ENCODE peak calls at places on chromosomes 7 and 10, in ten cellular contexts. C, J, F, W, D, P, I, X, L and E are unnamed samples.

GRCh38 chr7:51351661-51352060 is 35.1 kb upstream of the COBL start:
- DNase-seq in C (no peak), J (no peak), F (no peak), W (no peak), D (no peak), P (no peak), I (no peak), X (no peak), L (peak; percentile 19), E (no peak)

GRCh38 chr7:130886438-130887135 is 152.6 kb upstream of the KLF14 start:
- DNase-seq in C (no peak), J (no peak), F (no peak), W (peak; percentile 6), D (no peak), P (no peak), I (no peak), X (no peak), L (no peak), E (no peak)

GRCh38 chr7:102029616-102030015 is 212.2 kb downstream of the CUX1 start:
- DNase-seq in C (no peak), J (no peak), F (no peak), W (no peak), D (no peak), P (no peak), I (no peak), X (no peak), L (no peak), E (no peak)

GRCh38 chr7:44548893-44549292 is 7.8 kb upstream of the NPC1L1 start:
- DNase-seq in C (no peak), J (no peak), F (no peak), W (no peak), D (no peak), P (no peak), I (no peak), X (peak; percentile 64), L (no peak), E (no peak)

GRCh38 chr7:150473902-150474301 is 23.5 kb downstream of the GIMAP8 start:
- DNase-seq in C (no peak), J (no peak), F (no peak), W (no peak), D (no peak), P (no peak), I (no peak), X (no peak), L (no peak), E (no peak)

GRCh38 chr10:72593963-72594362 is 31.9 kb downstream of the MICU1 start:
- DNase-seq in C (no peak), J (no peak), F (no peak), W (no peak), D (no peak), P (no peak), I (no peak), X (no peak), L (no peak), E (no peak)

GRCh38 chr10:65891073-65891981 is 1034.5 kb upstream of the LRRTM3 start:
- DNase-seq in C (no peak), J (no peak), F (no peak), W (no peak), D (no peak), P (no peak), I (no peak), X (peak; percentile 67), L (no peak), E (no peak)

GRCh38 chr7:137096607-137097006 is 228.2 kb downstream of the CHRM2 start:
- DNase-seq in C (no peak), J (no peak), F (no peak), W (no peak), D (peak; percentile 71), P (no peak), I (no peak), X (no peak), L (no peak), E (peak; percentile 48)

GRCh38 chr10:88194041-88194887 is 330.8 kb downstream of the PTEN start:
- DNase-seq in C (no peak), J (peak; percentile 22), F (no peak), W (no peak), D (no peak), P (no peak), I (no peak), X (peak; percentile 48), L (peak; percentile 16), E (no peak)

GRCh38 chr7:81676105-81676811 is 93.6 kb downstream of the HGF start:
- DNase-seq in C (no peak), J (no peak), F (no peak), W (no peak), D (no peak), P (no peak), I (no peak), X (no peak), L (peak; percentile 41), E (no peak)

GRCh38 chr7:154287370-154287769 is 235.2 kb downstream of the DPP6 start:
- DNase-seq in C (no peak), J (no peak), F (no peak), W (no peak), D (no peak), P (no peak), I (no peak), X (no peak), L (no peak), E (no peak)

GRCh38 chr10:127649642-127650041 is 87.3 kb upstream of the FOXI2 start:
- DNase-seq in C (no peak), J (no peak), F (no peak), W (peak; percentile 74), D (no peak), P (no peak), I (no peak), X (no peak), L (no peak), E (no peak)

GRCh38 chr10:130301026-130301892 is 165.1 kb downstream of the GLRX3 start:
- DNase-seq in C (no peak), J (peak; percentile 32), F (peak; percentile 16), W (no peak), D (no peak), P (peak; percentile 66), I (no peak), X (no peak), L (peak; percentile 74), E (no peak)

DNA sequence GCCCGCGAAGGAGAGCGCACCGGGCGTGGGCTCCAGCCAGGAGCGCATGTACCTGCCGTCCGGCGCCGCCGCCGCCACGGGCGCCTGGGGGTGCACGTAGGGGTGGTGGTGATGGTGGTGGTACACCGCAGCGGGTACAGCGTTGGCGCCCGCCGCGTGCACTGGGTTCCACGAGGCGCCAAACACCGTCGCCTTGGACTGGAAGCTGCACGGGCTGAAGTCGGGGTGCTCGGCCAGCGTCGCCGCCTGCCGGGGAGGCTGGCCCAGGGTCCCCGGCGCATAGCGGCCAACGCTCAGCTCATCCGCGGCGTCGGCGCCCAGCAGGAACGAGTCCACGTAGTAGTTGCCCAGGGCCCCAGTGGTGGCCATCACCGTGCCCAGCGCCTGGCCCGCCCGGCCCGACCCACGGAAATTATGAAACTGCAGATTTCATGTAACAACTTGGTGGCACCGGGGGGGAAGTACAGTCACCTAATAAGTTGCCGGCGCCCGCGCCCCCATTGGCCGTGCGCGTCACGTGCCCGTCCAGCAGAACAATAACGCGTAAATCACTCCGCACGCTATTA is at the start of gene HOXA9:
- DNase-seq in C (no peak), J (no peak), F (no peak), W (no peak), D (no peak), P (no peak), I (peak; percentile 78), X (no peak), L (no peak), E (no peak)
- H3K4me3 ChIP-seq in C (peak within 1 kb of the TSS; percentile 58), J (no peak within 1 kb of the TSS), F (peak within 1 kb of the TSS; percentile 87), W (no peak within 1 kb of the TSS), D (peak within 1 kb of the TSS; percentile 72), P (no peak within 1 kb of the TSS), I (peak within 1 kb of the TSS; percentile 79), X (no peak within 1 kb of the TSS), L (no peak within 1 kb of the TSS), E (peak within 1 kb of the TSS; percentile 83)

GRCh38 chr10:17835688-17836087 is 26.5 kb downstream of the MRC1 start:
- DNase-seq in C (peak; percentile 58), J (no peak), F (peak; percentile 64), W (no peak), D (peak; percentile 70), P (no peak), I (no peak), X (peak; percentile 57), L (peak; percentile 59), E (peak; percentile 52)
- TF ChIP-seq CTCF in C (peak; percentile 23), J (no peak), F (no peak), W (no peak), D (no peak), P (no peak), I (no peak), X (no peak), L (no peak), E (no peak)

DNA sequence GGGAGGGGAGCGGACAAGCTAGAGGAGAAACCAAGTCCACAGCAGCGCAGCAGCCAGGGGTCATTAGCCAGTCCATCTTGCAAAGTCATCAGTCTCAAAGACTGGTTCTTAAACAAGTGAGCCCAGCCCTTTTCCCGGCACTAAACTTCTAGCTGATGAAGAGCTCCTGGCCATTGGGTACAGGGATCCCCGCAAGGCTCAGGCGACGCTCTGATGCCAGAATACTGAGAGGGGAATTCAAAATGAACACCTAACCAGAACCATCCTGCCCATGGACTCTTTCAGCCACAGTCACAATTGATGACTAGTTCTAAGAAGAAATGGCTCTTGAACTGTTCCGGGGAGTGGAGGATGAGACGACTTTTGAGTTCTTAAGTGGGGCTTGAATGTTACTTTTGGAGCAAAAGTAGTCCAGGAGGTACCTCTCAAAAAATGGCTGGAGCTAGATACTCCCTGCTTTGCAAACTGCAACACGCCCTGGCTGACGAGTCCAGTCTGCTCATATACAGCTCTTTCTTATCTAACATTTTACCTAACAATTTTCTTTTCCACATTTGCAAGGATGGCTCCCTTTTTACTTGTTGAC is 2.6 kb upstream of the TWIST1 start:
- DNase-seq in C (no peak), J (no peak), F (no peak), W (no peak), D (no peak), P (no peak), I (no peak), X (no peak), L (no peak), E (no peak)
- H3K4me3 ChIP-seq in C (no peak overlapping the region), J (no peak overlapping the region), F (peak overlapping the region; percentile 13), W (no peak overlapping the region), D (no peak overlapping the region), P (no peak overlapping the region), I (no peak overlapping the region), X (no peak overlapping the region), L (no peak overlapping the region), E (peak overlapping the region; percentile 94)

DNA sequence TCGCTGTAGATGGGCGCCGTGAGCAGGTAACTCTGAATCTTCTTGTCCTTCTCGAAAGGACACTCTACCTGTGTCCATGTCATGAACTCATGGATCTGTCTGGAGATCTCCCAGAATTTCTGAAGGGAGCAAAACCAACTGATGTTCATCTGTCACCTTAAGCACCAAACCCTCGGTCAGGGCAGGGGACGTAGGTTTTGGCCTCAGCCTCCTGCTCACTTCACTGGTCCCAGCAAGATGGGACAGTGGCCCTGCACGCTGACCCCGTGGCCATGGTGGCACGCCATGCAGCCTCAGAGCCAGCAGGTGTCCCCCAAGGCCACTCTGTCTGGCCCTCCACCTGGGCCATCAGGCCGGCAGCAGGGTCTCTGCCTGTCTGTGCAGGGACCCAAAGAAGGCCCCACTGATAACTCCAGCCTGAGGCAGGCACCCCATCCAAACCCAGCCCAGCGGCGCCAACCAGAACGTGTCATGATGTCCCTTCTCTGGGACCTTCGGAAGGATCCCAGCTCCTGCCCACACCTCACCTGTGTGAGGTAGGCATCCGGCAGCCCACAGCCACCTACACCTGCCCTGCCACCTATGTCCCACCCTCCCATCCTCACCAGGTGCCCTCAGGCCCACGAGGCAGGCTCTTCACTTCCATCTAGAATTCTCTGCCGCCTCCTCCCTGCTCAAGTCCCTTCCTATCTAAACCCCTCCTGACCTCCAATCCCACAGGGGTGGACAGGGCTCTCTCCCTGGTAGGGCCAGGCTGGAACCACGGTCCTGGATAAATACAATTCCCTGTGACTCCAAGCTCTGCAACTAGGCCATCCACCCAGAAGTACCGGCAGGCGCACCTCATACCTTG is 59.0 kb downstream of the CSGALNACT2 start:
- DNase-seq in C (no peak), J (no peak), F (no peak), W (no peak), D (no peak), P (no peak), I (no peak), X (no peak), L (no peak), E (no peak)
- TF ChIP-seq CTCF in C (no peak), J (no peak), F (peak; percentile 4), W (no peak), D (no peak), P (no peak), I (no peak), X (no peak), L (no peak), E (no peak)